ENCODE peak calls at places on chromosomes 16 and 17, in nine cellular contexts. One of them, this sample, is unnamed.

GRCh38 chr16:9138731-9139501 is 47.5 kb downstream of the HAPSTR1 start:
- DNase-seq in DND-41: peak
- DNase-seq in prostate gland: peak
- DNase-seq in HCT116: peak
- DNase-seq in K562: peak
- DNase-seq in spleen: peak
- DNase-seq in cardiac muscle cell: peak
- DNase-seq in aorta: peak
- DNase-seq in CD8-positive, alpha-beta memory T cell: peak
- DNase-seq in this sample: peak

GRCh38 chr16:85570735-85571562 is 42.2 kb upstream of the GSE1 start:
- DNase-seq in DND-41: peak
- DNase-seq in prostate gland: no peak
- DNase-seq in HCT116: no peak
- DNase-seq in K562: peak
- DNase-seq in spleen: peak
- DNase-seq in cardiac muscle cell: no peak
- DNase-seq in aorta: peak
- DNase-seq in CD8-positive, alpha-beta memory T cell: peak
- DNase-seq in this sample: no peak

GRCh38 chr17:10646393-10646990 is 10.6 kb downstream of the MYH3 start:
- DNase-seq in DND-41: peak
- DNase-seq in prostate gland: peak
- DNase-seq in HCT116: peak
- DNase-seq in K562: peak
- DNase-seq in spleen: peak
- DNase-seq in cardiac muscle cell: peak
- DNase-seq in aorta: peak
- DNase-seq in CD8-positive, alpha-beta memory T cell: peak
- DNase-seq in this sample: peak

GRCh38 chr17:5788266-5788900 is 204.1 kb upstream of the NLRP1 start:
- DNase-seq in DND-41: no peak
- DNase-seq in prostate gland: no peak
- DNase-seq in HCT116: no peak
- DNase-seq in K562: no peak
- DNase-seq in spleen: no peak
- DNase-seq in cardiac muscle cell: no peak
- DNase-seq in aorta: no peak
- DNase-seq in CD8-positive, alpha-beta memory T cell: no peak
- DNase-seq in this sample: no peak

GRCh38 chr16:68408967-68409366 is 39.3 kb downstream of the SMPD3 start:
- DNase-seq in DND-41: no peak
- DNase-seq in prostate gland: no peak
- DNase-seq in HCT116: no peak
- DNase-seq in K562: no peak
- DNase-seq in spleen: peak
- DNase-seq in cardiac muscle cell: no peak
- DNase-seq in aorta: no peak
- DNase-seq in CD8-positive, alpha-beta memory T cell: no peak
- DNase-seq in this sample: no peak

GRCh38 chr17:45170280-45170975 is 8.8 kb downstream of the HEXIM2 start:
- DNase-seq in DND-41: no peak
- DNase-seq in prostate gland: no peak
- DNase-seq in HCT116: no peak
- DNase-seq in K562: no peak
- DNase-seq in spleen: no peak
- DNase-seq in cardiac muscle cell: no peak
- DNase-seq in aorta: no peak
- DNase-seq in CD8-positive, alpha-beta memory T cell: no peak
- DNase-seq in this sample: no peak

GRCh38 chr17:75036643-75037268 is 10.0 kb downstream of the ATP5PD start:
- DNase-seq in DND-41: peak
- DNase-seq in prostate gland: peak
- DNase-seq in HCT116: peak
- DNase-seq in K562: peak
- DNase-seq in spleen: peak
- DNase-seq in cardiac muscle cell: peak
- DNase-seq in aorta: peak
- DNase-seq in CD8-positive, alpha-beta memory T cell: peak
- DNase-seq in this sample: peak

GRCh38 chr16:84582958-84583516 is 34.8 kb downstream of the COTL1 start:
- DNase-seq in DND-41: no peak
- DNase-seq in prostate gland: no peak
- DNase-seq in HCT116: no peak
- DNase-seq in K562: no peak
- DNase-seq in spleen: no peak
- DNase-seq in cardiac muscle cell: peak
- DNase-seq in aorta: no peak
- DNase-seq in CD8-positive, alpha-beta memory T cell: no peak
- DNase-seq in this sample: no peak

GRCh38 chr16:86219655-86220445 is 290.5 kb upstream of the FOXF1 start:
- DNase-seq in DND-41: no peak
- DNase-seq in prostate gland: no peak
- DNase-seq in HCT116: no peak
- DNase-seq in K562: no peak
- DNase-seq in spleen: no peak
- DNase-seq in cardiac muscle cell: peak
- DNase-seq in aorta: no peak
- DNase-seq in CD8-positive, alpha-beta memory T cell: no peak
- DNase-seq in this sample: no peak

GRCh38 chr16:3576211-3576610 is 992 bp downstream of the NLRC3 start:
- DNase-seq in DND-41: no peak
- DNase-seq in prostate gland: no peak
- DNase-seq in HCT116: no peak
- DNase-seq in K562: no peak
- DNase-seq in spleen: no peak
- DNase-seq in cardiac muscle cell: no peak
- DNase-seq in aorta: no peak
- DNase-seq in CD8-positive, alpha-beta memory T cell: peak
- DNase-seq in this sample: no peak
- H3K4me3 ChIP-seq in DND-41: peak
- H3K4me3 ChIP-seq in prostate gland: no peak
- H3K4me3 ChIP-seq in HCT116: no peak
- H3K4me3 ChIP-seq in K562: no peak
- H3K4me3 ChIP-seq in spleen: peak
- H3K4me3 ChIP-seq in cardiac muscle cell: no peak
- H3K4me3 ChIP-seq in aorta: no peak
- H3K4me3 ChIP-seq in CD8-positive, alpha-beta memory T cell: peak
- H3K4me3 ChIP-seq in this sample: peak

GRCh38 chr17:49257296-49257695 is 26.7 kb upstream of the PHOSPHO1 start:
- DNase-seq in DND-41: no peak
- DNase-seq in prostate gland: no peak
- DNase-seq in HCT116: no peak
- DNase-seq in K562: no peak
- DNase-seq in spleen: no peak
- DNase-seq in cardiac muscle cell: no peak
- DNase-seq in aorta: no peak
- DNase-seq in CD8-positive, alpha-beta memory T cell: no peak
- DNase-seq in this sample: no peak

GRCh38 chr17:49259663-49260010 is 29.1 kb upstream of the PHOSPHO1 start:
- DNase-seq in DND-41: no peak
- DNase-seq in prostate gland: no peak
- DNase-seq in HCT116: no peak
- DNase-seq in K562: no peak
- DNase-seq in spleen: no peak
- DNase-seq in cardiac muscle cell: no peak
- DNase-seq in aorta: no peak
- DNase-seq in CD8-positive, alpha-beta memory T cell: no peak
- DNase-seq in this sample: no peak

GRCh38 chr17:49260011-49260921 is 29.7 kb upstream of the PHOSPHO1 start:
- DNase-seq in DND-41: no peak
- DNase-seq in prostate gland: peak
- DNase-seq in HCT116: peak
- DNase-seq in K562: peak
- DNase-seq in spleen: peak
- DNase-seq in cardiac muscle cell: peak
- DNase-seq in aorta: peak
- DNase-seq in CD8-positive, alpha-beta memory T cell: peak
- DNase-seq in this sample: peak

GRCh38 chr17:49266233-49266632 is 35.6 kb upstream of the PHOSPHO1 start:
- DNase-seq in DND-41: no peak
- DNase-seq in prostate gland: no peak
- DNase-seq in HCT116: no peak
- DNase-seq in K562: no peak
- DNase-seq in spleen: no peak
- DNase-seq in cardiac muscle cell: no peak
- DNase-seq in aorta: no peak
- DNase-seq in CD8-positive, alpha-beta memory T cell: no peak
- DNase-seq in this sample: no peak

DNA sequence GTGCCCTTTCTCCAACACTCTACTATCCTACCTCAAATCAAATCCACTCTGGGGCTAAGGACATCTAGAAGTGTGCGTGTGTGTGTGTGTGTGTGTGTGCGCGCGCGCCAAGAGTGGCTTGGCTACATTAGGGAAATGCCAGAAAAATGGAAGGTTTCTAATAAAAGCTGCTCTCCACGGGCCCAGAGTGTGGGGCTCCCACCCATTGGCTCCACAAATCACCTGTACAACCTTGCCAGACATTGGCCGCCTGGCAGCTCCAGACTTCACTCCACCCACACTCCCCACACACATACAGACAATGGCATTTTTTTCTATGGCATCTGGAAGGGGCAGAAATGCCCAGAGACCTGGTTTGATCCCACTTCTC is 30.3 kb upstream of the PHOSPHO1 start:
- DNase-seq in DND-41: no peak
- DNase-seq in prostate gland: no peak
- DNase-seq in HCT116: no peak
- DNase-seq in K562: no peak
- DNase-seq in spleen: no peak
- DNase-seq in cardiac muscle cell: no peak
- DNase-seq in aorta: peak
- DNase-seq in CD8-positive, alpha-beta memory T cell: no peak
- DNase-seq in this sample: no peak
- H3K4me3 ChIP-seq in DND-41: no peak
- H3K4me3 ChIP-seq in prostate gland: no peak
- H3K4me3 ChIP-seq in HCT116: peak
- H3K4me3 ChIP-seq in K562: no peak
- H3K4me3 ChIP-seq in spleen: no peak
- H3K4me3 ChIP-seq in cardiac muscle cell: no peak
- H3K4me3 ChIP-seq in aorta: peak
- H3K4me3 ChIP-seq in CD8-positive, alpha-beta memory T cell: peak
- H3K4me3 ChIP-seq in this sample: peak

GRCh38 chr17:28646039-28646754 is 1.2 kb upstream of the BLTP2 start:
- DNase-seq in DND-41: no peak
- DNase-seq in prostate gland: no peak
- DNase-seq in HCT116: no peak
- DNase-seq in K562: no peak
- DNase-seq in spleen: no peak
- DNase-seq in cardiac muscle cell: no peak
- DNase-seq in aorta: no peak
- DNase-seq in CD8-positive, alpha-beta memory T cell: no peak
- DNase-seq in this sample: no peak
- H3K4me3 ChIP-seq in DND-41: no peak
- H3K4me3 ChIP-seq in prostate gland: no peak
- H3K4me3 ChIP-seq in HCT116: peak
- H3K4me3 ChIP-seq in K562: peak
- H3K4me3 ChIP-seq in spleen: no peak
- H3K4me3 ChIP-seq in cardiac muscle cell: peak
- H3K4me3 ChIP-seq in aorta: no peak
- H3K4me3 ChIP-seq in CD8-positive, alpha-beta memory T cell: peak
- H3K4me3 ChIP-seq in this sample: peak

GRCh38 chr16:4385789-4386451 is 14.3 kb downstream of the VASN start:
- DNase-seq in DND-41: no peak
- DNase-seq in prostate gland: no peak
- DNase-seq in HCT116: no peak
- DNase-seq in K562: peak
- DNase-seq in spleen: no peak
- DNase-seq in cardiac muscle cell: no peak
- DNase-seq in aorta: peak
- DNase-seq in CD8-positive, alpha-beta memory T cell: no peak
- DNase-seq in this sample: no peak

GRCh38 chr16:4384497-4384896 is 12.8 kb downstream of the VASN start:
- DNase-seq in DND-41: no peak
- DNase-seq in prostate gland: no peak
- DNase-seq in HCT116: no peak
- DNase-seq in K562: peak
- DNase-seq in spleen: no peak
- DNase-seq in cardiac muscle cell: no peak
- DNase-seq in aorta: peak
- DNase-seq in CD8-positive, alpha-beta memory T cell: no peak
- DNase-seq in this sample: no peak

GRCh38 chr16:4386452-4386813 is 14.8 kb downstream of the VASN start:
- DNase-seq in DND-41: no peak
- DNase-seq in prostate gland: no peak
- DNase-seq in HCT116: no peak
- DNase-seq in K562: peak
- DNase-seq in spleen: no peak
- DNase-seq in cardiac muscle cell: peak
- DNase-seq in aorta: peak
- DNase-seq in CD8-positive, alpha-beta memory T cell: no peak
- DNase-seq in this sample: no peak

GRCh38 chr16:4383591-4384495 is 12.2 kb downstream of the VASN start:
- DNase-seq in DND-41: no peak
- DNase-seq in prostate gland: no peak
- DNase-seq in HCT116: no peak
- DNase-seq in K562: peak
- DNase-seq in spleen: no peak
- DNase-seq in cardiac muscle cell: no peak
- DNase-seq in aorta: peak
- DNase-seq in CD8-positive, alpha-beta memory T cell: no peak
- DNase-seq in this sample: no peak

DNA sequence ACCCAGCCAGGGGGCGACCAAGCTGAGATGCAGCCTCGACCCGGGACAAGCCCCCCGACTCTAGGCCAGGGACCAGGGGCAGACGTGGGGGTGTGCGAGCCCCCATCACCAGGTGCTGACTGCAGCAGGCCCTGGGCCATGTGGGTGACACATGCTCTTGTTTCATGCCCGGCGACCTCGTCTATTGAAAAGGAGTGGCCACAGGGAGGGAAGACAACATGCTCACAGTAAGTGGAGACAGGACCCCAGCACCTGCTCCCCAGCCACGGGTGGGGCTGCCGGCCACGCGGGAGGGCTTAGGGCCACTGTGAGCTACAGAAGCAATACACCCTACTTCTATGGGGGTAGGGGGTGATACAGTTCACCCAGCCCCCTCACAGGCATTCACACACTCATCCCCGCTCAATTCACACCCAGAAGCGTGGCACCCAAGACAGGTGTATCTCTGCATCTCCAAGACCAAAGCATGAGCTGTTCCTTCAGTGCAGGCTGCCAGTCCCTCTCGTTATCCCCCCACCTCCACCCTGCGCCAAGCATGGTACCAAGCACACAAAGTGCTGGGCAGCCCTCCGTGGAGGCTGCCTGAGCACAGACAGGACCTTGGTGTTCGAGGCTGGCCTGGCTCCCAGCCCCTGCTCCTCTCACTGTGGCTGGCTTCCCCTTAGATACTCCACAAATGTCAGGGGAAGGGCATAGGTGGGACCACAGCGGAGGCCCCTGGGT is 13.6 kb downstream of the VASN start:
- DNase-seq in DND-41: no peak
- DNase-seq in prostate gland: no peak
- DNase-seq in HCT116: no peak
- DNase-seq in K562: no peak
- DNase-seq in spleen: no peak
- DNase-seq in cardiac muscle cell: no peak
- DNase-seq in aorta: peak
- DNase-seq in CD8-positive, alpha-beta memory T cell: no peak
- DNase-seq in this sample: no peak
- H3K4me3 ChIP-seq in DND-41: no peak
- H3K4me3 ChIP-seq in prostate gland: no peak
- H3K4me3 ChIP-seq in HCT116: no peak
- H3K4me3 ChIP-seq in K562: no peak
- H3K4me3 ChIP-seq in spleen: no peak
- H3K4me3 ChIP-seq in cardiac muscle cell: no peak
- H3K4me3 ChIP-seq in aorta: no peak
- H3K4me3 ChIP-seq in CD8-positive, alpha-beta memory T cell: no peak
- H3K4me3 ChIP-seq in this sample: no peak